ENCODE peak calls at places on chromosomes 4 and X, in nine cellular contexts. Z is mucosa of descending colon; R is fibroblast of lung; Y is fibroblast of pulmonary artery; Q is heart left ventricle; F is tibial artery; M is AG04449; V is CD4-positive, alpha-beta T cell; A is LNCaP clone FGC. D is an unnamed sample.

GRCh38 chrX:150772150-150772970 is 79.2 kb downstream of the MTMR1 start:
- DNase-seq in Z (peak), R (peak), Y (peak), Q (peak), F (peak), M (no peak), V (peak), A (peak), D (peak)

GRCh38 chr4:122012735-122013134 is 60.9 kb upstream of the TRPC3 start:
- DNase-seq in Z (no peak), R (peak), Y (peak), Q (no peak), F (no peak), M (no peak), V (no peak), A (no peak), D (no peak)

GRCh38 chr4:110195561-110196205 is 2.7 kb downstream of the ELOVL6 start:
- DNase-seq in Z (no peak), R (no peak), Y (no peak), Q (no peak), F (no peak), M (no peak), V (no peak), A (no peak), D (peak)

GRCh38 chrX:135421932-135422809 is at the start of gene SMIM10L2A:
- DNase-seq in Z (no peak), R (no peak), Y (no peak), Q (no peak), F (no peak), M (no peak), V (no peak), A (no peak), D (no peak)

GRCh38 chr4:72208421-72209075 is 176.7 kb downstream of the NPFFR2 start:
- DNase-seq in Z (no peak), R (no peak), Y (peak), Q (no peak), F (no peak), M (no peak), V (no peak), A (no peak), D (no peak)

GRCh38 chr4:41360214-41360910 is 103.6 kb downstream of the UCHL1 start:
- DNase-seq in Z (peak), R (peak), Y (peak), Q (peak), F (peak), M (no peak), V (no peak), A (no peak), D (peak)

GRCh38 chr4:186840222-186840701 is 116.6 kb upstream of the FAT1 start:
- DNase-seq in Z (peak), R (peak), Y (no peak), Q (peak), F (peak), M (no peak), V (no peak), A (no peak), D (no peak)

GRCh38 chr4:78553526-78554060 is 2.0 kb downstream of the ANXA3 start:
- DNase-seq in Z (no peak), R (peak), Y (peak), Q (no peak), F (no peak), M (no peak), V (no peak), A (no peak), D (no peak)

GRCh38 chr4:142959156-142959555 is 113.1 kb upstream of the INPP4B start:
- DNase-seq in Z (no peak), R (peak), Y (no peak), Q (no peak), F (no peak), M (no peak), V (no peak), A (no peak), D (no peak)

GRCh38 chrX:49230500-49231232 is 2.5 kb downstream of the CACNA1F start:
- DNase-seq in Z (peak), R (no peak), Y (no peak), Q (peak), F (peak), M (no peak), V (peak), A (no peak), D (peak)

GRCh38 chrX:144612076-144612475 is 635.2 kb upstream of the SPANXN1 start:
- DNase-seq in Z (no peak), R (no peak), Y (no peak), Q (no peak), F (no peak), M (no peak), V (no peak), A (no peak), D (no peak)

GRCh38 chrX:96837808-96838207 is 45.9 kb upstream of the RPA4 start:
- DNase-seq in Z (no peak), R (peak), Y (peak), Q (no peak), F (no peak), M (no peak), V (no peak), A (no peak), D (no peak)

GRCh38 chr4:1601533-1601835 is 82.6 kb downstream of the FAM53A start:
- DNase-seq in Z (no peak), R (no peak), Y (no peak), Q (no peak), F (no peak), M (no peak), V (no peak), A (no peak), D (no peak)

GRCh38 chr4:32462944-32463343 is 1742.8 kb downstream of the PCDH7 start:
- DNase-seq in Z (no peak), R (peak), Y (peak), Q (no peak), F (no peak), M (no peak), V (no peak), A (no peak), D (no peak)

GRCh38 chr4:177380730-177381287 is 61.4 kb downstream of the AGA start:
- DNase-seq in Z (no peak), R (no peak), Y (no peak), Q (no peak), F (no peak), M (no peak), V (no peak), A (no peak), D (no peak)

GRCh38 chr4:31545755-31546154 is 825.6 kb downstream of the PCDH7 start:
- DNase-seq in Z (no peak), R (no peak), Y (no peak), Q (no peak), F (no peak), M (no peak), V (no peak), A (no peak), D (no peak)

GRCh38 chrX:94058728-94059382 is 384.8 kb downstream of the FAM133A start:
- DNase-seq in Z (no peak), R (no peak), Y (peak), Q (no peak), F (no peak), M (no peak), V (no peak), A (peak), D (peak)

GRCh38 chr4:125244848-125245450 is 69.8 kb upstream of the FAT4 start:
- DNase-seq in Z (no peak), R (peak), Y (peak), Q (no peak), F (no peak), M (no peak), V (no peak), A (no peak), D (no peak)

GRCh38 chr4:26723216-26723615 is 137.4 kb upstream of the STIM2 start:
- DNase-seq in Z (no peak), R (no peak), Y (no peak), Q (no peak), F (no peak), M (no peak), V (no peak), A (no peak), D (peak)

GRCh38 chrX:119899125-119899524 is 3.4 kb downstream of the AKAP14 start:
- DNase-seq in Z (peak), R (no peak), Y (no peak), Q (no peak), F (no peak), M (no peak), V (no peak), A (no peak), D (no peak)

GRCh38 chr4:88999392-88999791 is 57.6 kb downstream of the FAM13A start:
- DNase-seq in Z (no peak), R (no peak), Y (no peak), Q (no peak), F (no peak), M (no peak), V (no peak), A (no peak), D (no peak)

GRCh38 chr4:87219648-87220093 is 747 bp downstream of the KLHL8 start:
- DNase-seq in Z (peak), R (peak), Y (peak), Q (peak), F (peak), M (no peak), V (peak), A (no peak), D (peak)

GRCh38 chr4:145619639-145619996 is 433 bp downstream of the MMAA start:
- DNase-seq in Z (peak), R (peak), Y (peak), Q (peak), F (peak), M (no peak), V (no peak), A (peak), D (no peak)
- TF ChIP-seq CTCF in Z (no peak), R (no peak), Y (no peak), Q (no peak), F (no peak), M (no peak), V (peak), A (peak), D (no peak)

GRCh38 chr4:152399246-152399645 is 136.6 kb downstream of the FBXW7 start:
- DNase-seq in Z (no peak), R (no peak), Y (no peak), Q (no peak), F (no peak), M (no peak), V (no peak), A (no peak), D (peak)

GRCh38 chr4:152401424-152401823 is 134.5 kb downstream of the FBXW7 start:
- DNase-seq in Z (no peak), R (no peak), Y (no peak), Q (no peak), F (no peak), M (no peak), V (no peak), A (no peak), D (no peak)

GRCh38 chr4:152392079-152392478 is 143.8 kb downstream of the FBXW7 start:
- DNase-seq in Z (no peak), R (no peak), Y (no peak), Q (no peak), F (no peak), M (no peak), V (no peak), A (no peak), D (no peak)

GRCh38 chr4:152394786-152395185 is 141.1 kb downstream of the FBXW7 start:
- DNase-seq in Z (no peak), R (no peak), Y (no peak), Q (no peak), F (no peak), M (no peak), V (no peak), A (no peak), D (no peak)

DNA sequence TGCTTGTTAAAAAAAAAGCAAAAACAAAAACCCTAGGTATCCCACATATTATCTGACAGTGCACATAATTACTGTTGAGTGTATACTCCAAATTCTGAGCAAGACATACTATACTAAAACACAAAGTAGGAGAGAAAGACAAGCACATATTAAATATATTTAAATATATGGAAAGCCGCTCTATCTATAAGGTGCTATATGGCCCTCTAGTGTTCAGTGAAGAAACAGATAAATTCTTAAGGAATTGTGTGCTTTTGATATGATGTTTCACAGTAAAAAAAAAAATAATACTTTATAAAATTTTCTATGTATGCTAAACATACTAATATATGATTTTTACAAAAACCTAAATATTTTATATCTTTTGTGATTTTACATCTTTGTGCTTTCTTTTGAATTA is 137.8 kb downstream of the FBXW7 start:
- DNase-seq in Z (no peak), R (peak), Y (peak), Q (no peak), F (no peak), M (no peak), V (no peak), A (no peak), D (no peak)
- TF ChIP-seq CTCF in Z (peak), R (peak), Y (peak), Q (peak), F (no peak), M (peak), V (peak), A (peak), D (no peak)

GRCh38 chrX:8364369-8365141 is 100.1 kb upstream of the VCX3B start:
- DNase-seq in Z (no peak), R (peak), Y (peak), Q (peak), F (no peak), M (no peak), V (no peak), A (no peak), D (no peak)
- TF ChIP-seq CTCF in Z (no peak), R (no peak), Y (peak), Q (peak), F (no peak), M (no peak), V (no peak), A (peak), D (peak)

DNA sequence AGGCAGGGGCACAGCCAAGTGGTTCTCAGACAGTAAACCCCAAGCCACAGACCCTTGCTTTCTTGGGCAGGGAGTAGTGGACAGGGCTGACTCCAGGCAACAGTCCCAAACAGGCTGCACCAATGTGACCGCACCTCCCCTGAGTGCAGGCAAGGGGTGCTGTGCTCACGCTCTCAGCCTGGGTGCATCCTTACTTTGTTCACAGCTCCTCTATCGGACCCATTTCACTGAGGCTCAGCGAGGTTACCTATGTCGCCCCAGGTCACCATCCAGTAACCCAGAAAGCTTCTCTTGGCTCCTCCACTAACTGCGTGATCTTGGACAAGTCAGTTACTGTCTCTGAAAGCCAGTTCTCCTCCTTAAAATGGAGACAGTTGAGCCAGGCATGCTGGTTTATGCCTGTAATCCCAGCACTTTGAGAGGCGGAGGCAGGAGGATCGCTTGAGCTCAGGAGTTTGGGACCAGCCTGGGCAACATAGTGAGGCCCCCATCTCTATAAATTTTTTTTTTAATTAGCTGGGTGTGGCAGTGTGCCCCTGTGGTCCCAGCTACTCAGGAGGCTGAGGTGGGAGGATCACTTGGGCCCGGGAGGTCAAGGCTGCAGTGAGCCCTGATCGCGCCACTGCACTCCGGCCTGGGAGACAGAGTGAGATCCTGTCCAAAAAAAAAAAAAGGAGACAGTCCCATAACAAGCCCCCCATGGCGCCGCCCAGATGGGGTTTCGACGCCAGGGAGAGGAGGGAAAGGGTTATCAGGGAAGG is 823 bp upstream of the MAN2B2 start:
- DNase-seq in Z (no peak), R (no peak), Y (no peak), Q (no peak), F (no peak), M (no peak), V (no peak), A (no peak), D (no peak)
- TF ChIP-seq CTCF in Z (no peak), R (peak), Y (no peak), Q (no peak), F (no peak), M (no peak), V (no peak), A (no peak), D (no peak)

GRCh38 chrX:2913118-2913517 is 16.0 kb downstream of the ARSD start:
- DNase-seq in Z (no peak), R (no peak), Y (no peak), Q (no peak), F (no peak), M (no peak), V (no peak), A (no peak), D (no peak)
- TF ChIP-seq CTCF in Z (no peak), R (no peak), Y (peak), Q (no peak), F (no peak), M (no peak), V (no peak), A (peak), D (no peak)

DNA sequence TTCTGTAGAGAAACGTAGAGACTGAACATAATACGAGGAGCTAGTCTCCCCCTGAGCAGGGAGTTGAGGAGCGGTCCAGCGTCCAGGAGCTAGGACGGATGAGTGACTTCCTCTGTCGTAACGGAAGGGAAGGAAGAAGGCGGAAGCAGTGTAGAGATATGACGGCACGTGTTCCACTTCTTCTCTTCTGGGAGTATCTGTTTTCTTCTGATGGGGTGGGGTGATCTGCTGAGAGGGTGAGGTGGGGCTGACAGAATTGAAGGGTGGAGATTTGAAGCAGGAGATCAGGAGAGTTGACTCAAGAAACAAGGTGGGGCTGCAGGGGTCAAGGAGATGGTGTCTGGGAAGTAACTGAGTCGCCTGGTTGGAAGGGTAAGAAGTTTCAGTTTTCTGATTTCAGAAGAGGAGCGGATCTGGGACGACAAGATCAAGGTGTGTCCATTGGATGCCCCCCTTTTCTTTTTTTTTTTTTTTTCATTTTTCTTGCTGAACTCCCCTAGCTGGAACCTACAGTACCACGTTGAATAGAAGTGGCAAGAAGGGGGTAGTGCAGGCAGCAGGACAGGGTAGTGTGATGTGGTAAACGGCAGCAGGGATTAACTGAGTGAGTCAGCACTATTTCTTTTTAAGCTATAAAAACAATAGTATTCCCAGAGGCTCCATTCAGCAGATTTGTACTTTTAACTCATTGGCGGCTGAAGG is 50.7 kb upstream of the SETD7 start:
- DNase-seq in Z (no peak), R (peak), Y (peak), Q (peak), F (no peak), M (no peak), V (no peak), A (no peak), D (no peak)
- TF ChIP-seq CTCF in Z (no peak), R (no peak), Y (peak), Q (no peak), F (peak), M (peak), V (no peak), A (no peak), D (no peak)

DNA sequence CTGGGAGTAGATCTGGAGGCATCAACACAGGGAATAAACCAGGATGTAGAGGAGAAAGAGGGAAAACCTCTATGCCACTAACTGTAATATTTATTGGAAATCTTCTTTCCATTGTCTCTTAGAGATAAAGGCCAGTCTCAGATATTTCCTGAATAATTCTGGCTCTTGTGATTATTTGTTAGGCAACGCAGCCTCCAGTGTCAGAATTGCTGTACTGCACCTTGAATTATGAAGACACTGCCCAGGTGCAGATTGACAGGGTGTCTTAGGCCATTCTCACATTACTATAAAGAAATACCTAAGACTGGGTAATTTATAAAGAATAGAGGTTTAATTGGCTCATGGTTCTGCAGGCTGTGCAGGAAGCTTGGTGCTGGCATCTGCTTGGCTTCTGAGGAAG is 100.7 kb upstream of the ZDHHC15 start:
- DNase-seq in Z (no peak), R (no peak), Y (no peak), Q (no peak), F (no peak), M (no peak), V (no peak), A (no peak), D (no peak)
- TF ChIP-seq CTCF in Z (no peak), R (no peak), Y (no peak), Q (no peak), F (no peak), M (no peak), V (no peak), A (no peak), D (no peak)

GRCh38 chr4:83780334-83780733 is 244.4 kb downstream of the GPAT3 start:
- DNase-seq in Z (no peak), R (no peak), Y (no peak), Q (no peak), F (no peak), M (no peak), V (no peak), A (no peak), D (no peak)
- TF ChIP-seq CTCF in Z (no peak), R (no peak), Y (no peak), Q (no peak), F (no peak), M (no peak), V (no peak), A (peak), D (no peak)

GRCh38 chrX:7192871-7193270 is 44.9 kb upstream of the PUDP start:
- DNase-seq in Z (no peak), R (no peak), Y (no peak), Q (no peak), F (no peak), M (no peak), V (no peak), A (no peak), D (no peak)

GRCh38 chrX:7194606-7195005 is 46.7 kb upstream of the PUDP start:
- DNase-seq in Z (no peak), R (no peak), Y (no peak), Q (no peak), F (no peak), M (no peak), V (no peak), A (no peak), D (no peak)

GRCh38 chrX:7190157-7190556 is 42.2 kb upstream of the PUDP start:
- DNase-seq in Z (no peak), R (no peak), Y (no peak), Q (no peak), F (no peak), M (no peak), V (no peak), A (no peak), D (no peak)

GRCh38 chrX:7191681-7192110 is 43.7 kb upstream of the PUDP start:
- DNase-seq in Z (no peak), R (no peak), Y (no peak), Q (no peak), F (no peak), M (no peak), V (no peak), A (no peak), D (no peak)
- TF ChIP-seq CTCF in Z (no peak), R (peak), Y (no peak), Q (no peak), F (no peak), M (no peak), V (no peak), A (peak), D (no peak)

DNA sequence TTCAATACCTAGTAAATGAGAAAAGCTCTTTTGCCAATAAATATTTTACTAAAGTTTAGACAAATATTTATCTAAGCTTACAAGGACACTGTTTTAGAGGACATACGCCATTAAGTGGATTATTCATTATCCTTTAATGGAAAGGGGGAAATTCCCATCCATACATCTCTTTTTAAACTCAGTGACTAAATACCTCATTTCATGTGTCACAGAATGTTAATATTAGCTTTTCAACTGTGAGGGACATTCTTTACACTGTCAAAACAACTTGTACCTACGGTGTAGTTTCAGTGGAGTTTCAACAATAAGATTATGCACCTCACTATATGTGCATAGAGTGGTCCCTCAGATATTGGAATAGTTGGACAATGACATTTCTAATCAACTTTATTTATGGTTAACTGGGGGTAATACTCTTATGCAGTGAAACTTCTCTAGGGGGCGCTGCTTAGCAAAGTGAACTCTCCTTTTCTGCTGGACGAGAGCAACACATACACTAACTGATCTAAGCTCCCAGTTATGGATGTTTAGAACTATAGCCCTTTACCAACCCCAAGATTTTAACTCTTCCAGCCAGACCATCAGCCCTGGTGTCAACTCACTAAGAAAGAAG is 9.7 kb downstream of the HS6ST2 start:
- DNase-seq in Z (no peak), R (no peak), Y (no peak), Q (no peak), F (no peak), M (no peak), V (no peak), A (no peak), D (no peak)
- TF ChIP-seq CTCF in Z (no peak), R (peak), Y (no peak), Q (no peak), F (no peak), M (no peak), V (no peak), A (no peak), D (no peak)